ENCODE peak calls at places on chromosomes 7 and 10, in seven cellular contexts. One of them, this sample, is unnamed. For H3K27me3, the result is how much of the 10 kb centered on the place peaks cover.

GRCh38 chr10:35643151-35643975 is 1.3 kb upstream of the FZD8 start:
- DNase-seq in BJ: no peak
- DNase-seq in K562: peak
- DNase-seq in kidney epithelial cell: no peak
- DNase-seq in ovary: peak
- DNase-seq in suprapubic skin: no peak
- DNase-seq in hepatocyte: peak
- DNase-seq in this sample: peak

GRCh38 chr7:149302222-149302621 is 40.2 kb downstream of the ZNF783 start:
- DNase-seq in kidney epithelial cell: no peak
- DNase-seq in ovary: no peak
- DNase-seq in suprapubic skin: no peak
- DNase-seq in BJ: no peak
- DNase-seq in K562: no peak
- DNase-seq in hepatocyte: no peak
- DNase-seq in this sample: no peak

GRCh38 chr7:38932509-38933168 is 23.6 kb upstream of the VPS41 start:
- DNase-seq in K562: peak
- DNase-seq in kidney epithelial cell: peak
- DNase-seq in hepatocyte: peak
- DNase-seq in suprapubic skin: no peak
- DNase-seq in BJ: no peak
- DNase-seq in ovary: peak
- DNase-seq in this sample: peak

GRCh38 chr10:93458821-93459257 is 23.3 kb downstream of the MYOF start:
- DNase-seq in BJ: peak
- DNase-seq in K562: no peak
- DNase-seq in hepatocyte: peak
- DNase-seq in suprapubic skin: no peak
- DNase-seq in ovary: peak
- DNase-seq in kidney epithelial cell: peak
- DNase-seq in this sample: no peak

GRCh38 chr10:48627984-48628609 is 23.2 kb upstream of the ARHGAP22 start:
- DNase-seq in kidney epithelial cell: no peak
- DNase-seq in K562: no peak
- DNase-seq in BJ: no peak
- DNase-seq in ovary: no peak
- DNase-seq in hepatocyte: no peak
- DNase-seq in suprapubic skin: no peak
- DNase-seq in this sample: no peak

GRCh38 chr10:95295031-95295755 is 4.4 kb upstream of the PDLIM1 start:
- DNase-seq in hepatocyte: peak
- DNase-seq in kidney epithelial cell: peak
- DNase-seq in suprapubic skin: no peak
- DNase-seq in K562: peak
- DNase-seq in ovary: no peak
- DNase-seq in BJ: no peak
- DNase-seq in this sample: peak

GRCh38 chr10:3757638-3758490 is 27.1 kb downstream of the KLF6 start:
- DNase-seq in kidney epithelial cell: peak
- DNase-seq in BJ: no peak
- DNase-seq in K562: no peak
- DNase-seq in hepatocyte: no peak
- DNase-seq in ovary: no peak
- DNase-seq in suprapubic skin: peak
- DNase-seq in this sample: peak

GRCh38 chr10:89625041-89625765 is 19.8 kb downstream of the PANK1 start:
- DNase-seq in BJ: peak
- DNase-seq in suprapubic skin: no peak
- DNase-seq in K562: no peak
- DNase-seq in ovary: no peak
- DNase-seq in hepatocyte: no peak
- DNase-seq in kidney epithelial cell: peak
- DNase-seq in this sample: no peak

GRCh38 chr10:68871105-68871711 is 29.9 kb upstream of the DDX50 start:
- DNase-seq in K562: peak
- DNase-seq in suprapubic skin: no peak
- DNase-seq in BJ: no peak
- DNase-seq in ovary: no peak
- DNase-seq in kidney epithelial cell: peak
- DNase-seq in hepatocyte: peak
- DNase-seq in this sample: no peak

GRCh38 chr7:44639701-44640321 is 33.4 kb downstream of the OGDH start:
- DNase-seq in K562: no peak
- DNase-seq in hepatocyte: peak
- DNase-seq in suprapubic skin: peak
- DNase-seq in kidney epithelial cell: peak
- DNase-seq in ovary: peak
- DNase-seq in BJ: peak
- DNase-seq in this sample: no peak

GRCh38 chr7:30240401-30240800 is 44.0 kb upstream of the ZNRF2 start:
- DNase-seq in BJ: no peak
- DNase-seq in hepatocyte: no peak
- DNase-seq in K562: peak
- DNase-seq in ovary: no peak
- DNase-seq in suprapubic skin: no peak
- DNase-seq in kidney epithelial cell: peak
- DNase-seq in this sample: peak

GRCh38 chr10:125121003-125121402 is 39.4 kb downstream of the CTBP2 start:
- DNase-seq in K562: no peak
- DNase-seq in kidney epithelial cell: no peak
- DNase-seq in suprapubic skin: no peak
- DNase-seq in hepatocyte: no peak
- DNase-seq in BJ: no peak
- DNase-seq in ovary: no peak
- DNase-seq in this sample: no peak

GRCh38 chr7:121099572-121099971 is 111.1 kb downstream of the CPED1 start:
- DNase-seq in BJ: no peak
- DNase-seq in hepatocyte: no peak
- DNase-seq in K562: no peak
- DNase-seq in suprapubic skin: no peak
- DNase-seq in kidney epithelial cell: no peak
- DNase-seq in ovary: no peak
- DNase-seq in this sample: no peak

GRCh38 chr7:150425670-150426069 is 24.8 kb upstream of the GIMAP8 start:
- DNase-seq in K562: no peak
- DNase-seq in kidney epithelial cell: no peak
- DNase-seq in BJ: no peak
- DNase-seq in ovary: no peak
- DNase-seq in suprapubic skin: no peak
- DNase-seq in hepatocyte: no peak
- DNase-seq in this sample: no peak

GRCh38 chr10:131404886-131405285 is 93.4 kb upstream of the TCERG1L start:
- DNase-seq in hepatocyte: no peak
- DNase-seq in suprapubic skin: no peak
- DNase-seq in kidney epithelial cell: no peak
- DNase-seq in K562: no peak
- DNase-seq in BJ: no peak
- DNase-seq in ovary: no peak
- DNase-seq in this sample: no peak

GRCh38 chr7:115249080-115249479 is 327.2 kb downstream of the MDFIC start:
- DNase-seq in ovary: no peak
- DNase-seq in kidney epithelial cell: no peak
- DNase-seq in K562: no peak
- DNase-seq in suprapubic skin: no peak
- DNase-seq in BJ: no peak
- DNase-seq in hepatocyte: no peak
- DNase-seq in this sample: no peak

GRCh38 chr7:1086588-1087461 is 1.1 kb upstream of the GPER1 start:
- DNase-seq in BJ: no peak
- DNase-seq in hepatocyte: peak
- DNase-seq in kidney epithelial cell: no peak
- DNase-seq in suprapubic skin: no peak
- DNase-seq in K562: peak
- DNase-seq in ovary: peak
- DNase-seq in this sample: peak

GRCh38 chr7:37448057-37448636 is 517 bp downstream of the ELMO1 start:
- DNase-seq in kidney epithelial cell: no peak
- DNase-seq in K562: no peak
- DNase-seq in BJ: no peak
- DNase-seq in hepatocyte: no peak
- DNase-seq in suprapubic skin: no peak
- DNase-seq in ovary: peak
- DNase-seq in this sample: no peak

GRCh38 chr10:83764681-83765080 is 374.6 kb upstream of the GHITM start:
- DNase-seq in BJ: peak
- DNase-seq in ovary: no peak
- DNase-seq in hepatocyte: peak
- DNase-seq in kidney epithelial cell: no peak
- DNase-seq in K562: no peak
- DNase-seq in suprapubic skin: no peak
- DNase-seq in this sample: no peak

GRCh38 chr10:5089869-5090268 is 4.3 kb upstream of the AKR1C3 start:
- DNase-seq in kidney epithelial cell: no peak
- DNase-seq in ovary: no peak
- DNase-seq in BJ: no peak
- DNase-seq in hepatocyte: no peak
- DNase-seq in K562: no peak
- DNase-seq in suprapubic skin: no peak
- DNase-seq in this sample: no peak
- TF ChIP-seq CTCF in kidney epithelial cell: peak
- TF ChIP-seq CTCF in ovary: no peak
- TF ChIP-seq CTCF in BJ: peak
- TF ChIP-seq CTCF in hepatocyte: no peak
- TF ChIP-seq CTCF in K562: peak
- TF ChIP-seq CTCF in suprapubic skin: no peak
- TF ChIP-seq CTCF in this sample: peak

GRCh38 chr10:101771380-101771779 is 4.5 kb downstream of the FGF8 start:
- DNase-seq in kidney epithelial cell: no peak
- DNase-seq in suprapubic skin: peak
- DNase-seq in ovary: no peak
- DNase-seq in BJ: no peak
- DNase-seq in hepatocyte: no peak
- DNase-seq in K562: no peak
- DNase-seq in this sample: no peak

GRCh38 chr10:101773923-101774588 is 1.9 kb downstream of the FGF8 start:
- DNase-seq in kidney epithelial cell: no peak
- DNase-seq in BJ: no peak
- DNase-seq in ovary: no peak
- DNase-seq in hepatocyte: no peak
- DNase-seq in K562: no peak
- DNase-seq in suprapubic skin: peak
- DNase-seq in this sample: no peak

GRCh38 chr10:101772895-101773761 is 2.8 kb downstream of the FGF8 start:
- DNase-seq in hepatocyte: no peak
- DNase-seq in kidney epithelial cell: no peak
- DNase-seq in ovary: no peak
- DNase-seq in K562: no peak
- DNase-seq in suprapubic skin: peak
- DNase-seq in BJ: no peak
- DNase-seq in this sample: no peak

GRCh38 chr10:101770331-101771215 is 5.3 kb downstream of the FGF8 start:
- DNase-seq in suprapubic skin: peak
- DNase-seq in kidney epithelial cell: no peak
- DNase-seq in hepatocyte: no peak
- DNase-seq in ovary: no peak
- DNase-seq in BJ: no peak
- DNase-seq in K562: no peak
- DNase-seq in this sample: no peak

GRCh38 chr10:101772017-101772894 is 3.7 kb downstream of the FGF8 start:
- DNase-seq in K562: no peak
- DNase-seq in suprapubic skin: peak
- DNase-seq in ovary: no peak
- DNase-seq in hepatocyte: no peak
- DNase-seq in BJ: no peak
- DNase-seq in kidney epithelial cell: no peak
- DNase-seq in this sample: no peak
- H3K27me3 ChIP-seq in K562: under half
- H3K27me3 ChIP-seq in suprapubic skin: half or more
- H3K27me3 ChIP-seq in ovary: under half
- H3K27me3 ChIP-seq in hepatocyte: half or more
- H3K27me3 ChIP-seq in BJ: half or more
- H3K27me3 ChIP-seq in kidney epithelial cell: half or more
- H3K27me3 ChIP-seq in this sample: under half

DNA sequence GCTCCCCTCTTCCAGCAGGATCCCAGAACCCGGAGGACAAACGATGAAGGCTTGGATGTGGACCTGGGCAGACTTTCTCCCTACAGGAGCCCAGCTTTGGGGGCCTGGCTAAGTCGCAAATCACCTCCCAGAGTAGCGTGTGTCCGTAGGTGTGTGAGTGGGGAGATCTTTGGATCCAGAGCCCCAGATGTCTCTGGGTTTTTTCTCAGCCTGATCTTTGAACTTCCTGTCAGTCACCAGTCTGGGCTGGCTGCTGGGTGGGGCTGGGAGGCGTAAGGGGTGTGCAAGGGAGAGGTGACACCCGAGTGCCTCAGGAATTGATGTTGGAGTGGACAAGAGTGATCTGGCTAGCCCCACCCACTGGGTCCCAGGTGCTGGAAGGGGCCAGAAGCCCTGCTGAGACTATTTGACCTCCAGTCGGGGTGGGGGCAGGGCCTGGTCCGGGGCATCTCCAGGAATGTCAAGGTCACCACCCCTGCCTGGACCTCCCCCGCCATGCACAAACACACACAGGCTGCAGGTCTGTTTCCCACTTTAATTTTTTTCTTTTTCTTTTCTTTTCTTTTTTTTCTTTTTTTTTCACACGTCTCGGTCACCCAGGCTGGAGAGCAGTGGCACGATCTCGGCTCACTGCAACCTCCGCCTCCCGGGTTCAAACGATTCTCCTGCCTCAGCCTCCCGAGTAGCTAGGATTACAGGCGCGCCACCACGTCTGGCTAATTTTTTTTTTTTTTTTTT is at the start of gene MOGAT3:
- DNase-seq in BJ: no peak
- DNase-seq in ovary: no peak
- DNase-seq in K562: peak
- DNase-seq in kidney epithelial cell: no peak
- DNase-seq in suprapubic skin: no peak
- DNase-seq in hepatocyte: peak
- DNase-seq in this sample: no peak
- TF ChIP-seq CTCF in BJ: no peak
- TF ChIP-seq CTCF in ovary: no peak
- TF ChIP-seq CTCF in K562: no peak
- TF ChIP-seq CTCF in kidney epithelial cell: no peak
- TF ChIP-seq CTCF in suprapubic skin: no peak
- TF ChIP-seq CTCF in hepatocyte: no peak
- TF ChIP-seq CTCF in this sample: no peak

DNA sequence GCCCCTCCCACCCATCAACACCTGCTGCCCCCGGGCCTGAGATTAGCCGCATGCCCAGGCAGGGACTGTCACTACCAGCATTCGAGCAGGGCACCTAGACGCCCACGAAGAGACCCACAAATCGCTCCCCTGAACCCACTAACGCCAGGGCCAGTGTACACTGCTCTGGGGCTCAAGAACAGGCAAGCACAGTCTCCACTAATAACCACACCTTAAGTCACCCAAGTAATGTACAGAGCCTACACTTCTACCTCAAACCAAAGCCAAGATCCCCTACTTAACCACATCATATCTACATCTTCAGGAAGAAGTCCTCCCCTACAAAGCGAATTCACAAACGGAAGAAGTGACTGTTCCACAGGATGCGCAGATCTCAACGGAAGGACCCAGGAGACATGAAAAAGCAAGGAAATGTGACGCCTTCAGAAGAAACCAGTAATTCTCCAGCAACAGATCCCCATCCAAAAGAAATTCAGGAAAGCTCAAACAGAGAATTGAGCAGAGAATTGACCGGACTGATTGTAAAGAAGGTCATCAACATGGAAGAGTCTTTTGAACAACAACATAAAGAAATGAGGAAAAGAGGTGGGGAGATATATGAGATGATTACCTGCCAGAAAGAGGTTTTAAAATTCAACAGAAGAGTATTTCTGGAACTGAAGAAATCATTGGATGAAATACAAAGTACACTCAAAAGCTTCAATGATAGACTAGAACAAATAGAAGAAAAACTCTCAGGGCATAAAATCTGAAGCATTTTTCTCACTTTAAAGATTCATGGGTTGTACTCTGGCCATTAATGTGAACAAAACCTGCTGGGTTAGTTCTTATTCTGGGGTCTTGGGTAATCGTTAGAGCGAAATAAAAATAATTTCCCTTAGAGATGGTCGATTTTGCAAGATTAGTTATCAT is 20.9 kb downstream of the IFT22 start:
- DNase-seq in ovary: no peak
- DNase-seq in K562: no peak
- DNase-seq in BJ: no peak
- DNase-seq in kidney epithelial cell: no peak
- DNase-seq in hepatocyte: no peak
- DNase-seq in suprapubic skin: no peak
- DNase-seq in this sample: no peak
- H3K27me3 ChIP-seq in ovary: under half
- H3K27me3 ChIP-seq in K562: half or more
- H3K27me3 ChIP-seq in BJ: under half
- H3K27me3 ChIP-seq in kidney epithelial cell: under half
- H3K27me3 ChIP-seq in hepatocyte: half or more
- H3K27me3 ChIP-seq in suprapubic skin: half or more
- H3K27me3 ChIP-seq in this sample: under half

This sample was measured in GM06990.